ENCODE peak calls at places on chromosomes 6 and 20, in five cellular contexts. One of them, this sample, is unnamed.

GRCh38 chr6:122871079-122871478 is 82.0 kb downstream of the SMPDL3A start:
- DNase-seq in IMR-90: no peak
- DNase-seq in endodermal cell: no peak
- DNase-seq in AG04450: no peak
- DNase-seq in tibial artery: no peak
- DNase-seq in this sample: no peak

GRCh38 chr6:2110504-2110903 is 134.9 kb downstream of the GMDS start:
- DNase-seq in IMR-90: peak; percentile 6
- DNase-seq in endodermal cell: no peak
- DNase-seq in AG04450: no peak
- DNase-seq in tibial artery: peak; percentile 87
- DNase-seq in this sample: no peak

GRCh38 chr6:92122746-92123145 is 1296.6 kb downstream of the EPHA7 start:
- DNase-seq in IMR-90: peak; percentile 1
- DNase-seq in endodermal cell: no peak
- DNase-seq in AG04450: no peak
- DNase-seq in tibial artery: no peak
- DNase-seq in this sample: no peak

GRCh38 chr20:58131111-58131510 is 97.3 kb downstream of the ANKRD60 start:
- DNase-seq in IMR-90: no peak
- DNase-seq in endodermal cell: no peak
- DNase-seq in AG04450: no peak
- DNase-seq in tibial artery: peak; percentile 58
- DNase-seq in this sample: no peak

GRCh38 chr6:51529240-51529639 is 558.2 kb downstream of the PKHD1 start:
- DNase-seq in IMR-90: no peak
- DNase-seq in endodermal cell: no peak
- DNase-seq in AG04450: no peak
- DNase-seq in tibial artery: no peak
- DNase-seq in this sample: no peak

GRCh38 chr20:24502184-24502583 is 32.8 kb downstream of the SYNDIG1 start:
- DNase-seq in IMR-90: peak; percentile 59
- DNase-seq in endodermal cell: no peak
- DNase-seq in AG04450: no peak
- DNase-seq in tibial artery: peak; percentile 87
- DNase-seq in this sample: no peak

GRCh38 chr20:33257237-33257636 is 21.4 kb downstream of the BPIFA1 start:
- DNase-seq in IMR-90: no peak
- DNase-seq in endodermal cell: peak; percentile 32
- DNase-seq in AG04450: no peak
- DNase-seq in tibial artery: peak; percentile 11
- DNase-seq in this sample: no peak

GRCh38 chr20:34994509-34995131 is 39.0 kb downstream of the MYH7B start:
- DNase-seq in IMR-90: no peak
- DNase-seq in endodermal cell: no peak
- DNase-seq in AG04450: no peak
- DNase-seq in tibial artery: no peak
- DNase-seq in this sample: no peak

GRCh38 chr6:21500894-21501293 is 92.7 kb upstream of the SOX4 start:
- DNase-seq in IMR-90: no peak
- DNase-seq in endodermal cell: no peak
- DNase-seq in AG04450: no peak
- DNase-seq in tibial artery: no peak
- DNase-seq in this sample: no peak

GRCh38 chr20:9660236-9660868 is 146.0 kb downstream of the LAMP5 start:
- DNase-seq in IMR-90: peak; percentile 20
- DNase-seq in endodermal cell: peak; percentile 82
- DNase-seq in AG04450: no peak
- DNase-seq in tibial artery: no peak
- DNase-seq in this sample: no peak

GRCh38 chr20:50715694-50716093 is 15.7 kb upstream of the PARD6B start:
- DNase-seq in IMR-90: no peak
- DNase-seq in endodermal cell: no peak
- DNase-seq in AG04450: no peak
- DNase-seq in tibial artery: peak; percentile 20
- DNase-seq in this sample: no peak

GRCh38 chr6:35727206-35727934 is 9.5 kb upstream of the ARMC12 start:
- DNase-seq in IMR-90: peak; percentile 60
- DNase-seq in endodermal cell: peak; percentile 89
- DNase-seq in AG04450: no peak
- DNase-seq in tibial artery: peak; percentile 98
- DNase-seq in this sample: no peak

GRCh38 chr6:151292974-151293373 is 53.2 kb downstream of the AKAP12 start:
- DNase-seq in IMR-90: peak; percentile 88
- DNase-seq in endodermal cell: no peak
- DNase-seq in AG04450: peak; percentile 52
- DNase-seq in tibial artery: no peak
- DNase-seq in this sample: no peak

GRCh38 chr6:170164271-170164900 is 126.5 kb downstream of the DLL1 start:
- DNase-seq in IMR-90: no peak
- DNase-seq in endodermal cell: peak; percentile 37
- DNase-seq in AG04450: no peak
- DNase-seq in tibial artery: no peak
- DNase-seq in this sample: no peak

GRCh38 chr6:225121-225721 is 67.1 kb upstream of the DUSP22 start:
- DNase-seq in IMR-90: no peak
- DNase-seq in endodermal cell: peak; percentile 33
- DNase-seq in AG04450: no peak
- DNase-seq in tibial artery: no peak
- DNase-seq in this sample: no peak

GRCh38 chr6:150029749-150030148 is 4.4 kb upstream of the RAET1L start:
- DNase-seq in IMR-90: no peak
- DNase-seq in endodermal cell: peak; percentile 49
- DNase-seq in AG04450: no peak
- DNase-seq in tibial artery: no peak
- DNase-seq in this sample: no peak

GRCh38 chr20:31653573-31653972 is 15.9 kb downstream of the COX4I2 start:
- DNase-seq in IMR-90: no peak
- DNase-seq in endodermal cell: no peak
- DNase-seq in AG04450: no peak
- DNase-seq in tibial artery: no peak
- DNase-seq in this sample: no peak

DNA sequence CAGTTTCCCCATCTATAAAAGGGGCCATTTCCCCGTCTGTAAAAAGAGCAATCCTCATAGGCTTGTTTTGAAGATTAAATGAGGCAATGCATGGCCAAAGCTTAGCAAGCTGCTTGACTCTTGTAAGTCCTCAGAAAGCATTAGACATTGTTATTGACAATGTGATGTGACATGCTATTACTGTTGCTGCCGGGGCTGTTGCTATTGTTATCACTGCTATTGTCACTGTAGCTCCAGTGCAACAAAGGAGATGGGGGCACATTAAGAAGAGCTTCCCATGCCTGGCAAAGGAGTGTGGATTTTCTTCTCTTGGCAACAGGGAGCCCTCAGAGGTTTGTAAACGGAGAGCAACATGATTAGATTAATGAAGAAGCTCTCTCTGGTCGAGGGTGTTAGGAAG is 33.2 kb upstream of the FAM83D start:
- DNase-seq in IMR-90: no peak
- DNase-seq in endodermal cell: no peak
- DNase-seq in AG04450: no peak
- DNase-seq in tibial artery: no peak
- DNase-seq in this sample: no peak
- H3K4me3 ChIP-seq in IMR-90: no peak overlapping the region
- H3K4me3 ChIP-seq in endodermal cell: no peak overlapping the region
- H3K4me3 ChIP-seq in AG04450: no peak overlapping the region
- H3K4me3 ChIP-seq in tibial artery: no peak overlapping the region
- H3K4me3 ChIP-seq in this sample: no peak overlapping the region

GRCh38 chr6:167907837-167908681 is 81.3 kb downstream of the AFDN start:
- DNase-seq in IMR-90: peak; percentile 28
- DNase-seq in endodermal cell: no peak
- DNase-seq in AG04450: no peak
- DNase-seq in tibial artery: no peak
- DNase-seq in this sample: no peak
- TF ChIP-seq CTCF in IMR-90: peak; percentile 48
- TF ChIP-seq CTCF in endodermal cell: peak; percentile 69
- TF ChIP-seq CTCF in AG04450: peak; percentile 55
- TF ChIP-seq CTCF in tibial artery: peak; percentile 33
- TF ChIP-seq CTCF in this sample: peak; percentile 58

DNA sequence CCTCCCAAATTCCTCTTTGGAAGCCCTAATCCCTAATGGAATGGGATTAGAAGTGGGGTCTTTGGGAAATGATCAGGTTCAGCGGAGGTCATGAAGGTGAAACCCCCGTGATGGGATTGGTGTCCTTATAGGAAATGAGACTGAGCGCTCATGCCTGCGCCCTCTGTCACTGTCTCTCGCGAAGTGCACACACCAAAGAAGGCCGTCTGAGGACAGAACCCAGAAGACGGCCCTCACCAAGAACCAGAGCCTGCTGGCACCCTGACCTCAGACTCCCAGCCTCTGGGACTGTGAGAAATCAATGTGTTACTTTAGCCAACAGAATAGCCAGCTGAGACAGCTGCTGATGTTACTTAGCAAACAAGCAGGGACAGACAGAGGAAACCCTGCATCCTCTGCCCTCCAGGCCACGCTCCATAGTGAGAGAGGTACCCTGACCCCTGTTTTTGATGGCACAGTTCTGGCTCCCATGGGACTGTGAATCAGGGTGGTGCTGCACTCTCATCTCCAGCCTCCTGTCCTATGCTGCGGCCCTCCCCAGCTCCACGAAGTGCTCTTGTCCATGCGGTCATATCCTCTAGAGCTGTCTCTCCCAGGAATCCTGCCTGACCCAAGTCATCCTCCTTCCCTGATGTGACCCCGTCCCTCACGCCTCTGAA is 369.3 kb downstream of the ZFAND3 start:
- DNase-seq in IMR-90: no peak
- DNase-seq in endodermal cell: no peak
- DNase-seq in AG04450: no peak
- DNase-seq in tibial artery: no peak
- DNase-seq in this sample: no peak
- H3K4me3 ChIP-seq in IMR-90: no peak overlapping the region
- H3K4me3 ChIP-seq in endodermal cell: no peak overlapping the region
- H3K4me3 ChIP-seq in AG04450: no peak overlapping the region
- H3K4me3 ChIP-seq in tibial artery: no peak overlapping the region
- H3K4me3 ChIP-seq in this sample: no peak overlapping the region

GRCh38 chr6:40727272-40727671 is 140.1 kb upstream of the LRFN2 start:
- DNase-seq in IMR-90: no peak
- DNase-seq in endodermal cell: peak; percentile 64
- DNase-seq in AG04450: no peak
- DNase-seq in tibial artery: no peak
- DNase-seq in this sample: no peak
- TF ChIP-seq CTCF in IMR-90: no peak
- TF ChIP-seq CTCF in endodermal cell: peak; percentile 64
- TF ChIP-seq CTCF in AG04450: no peak
- TF ChIP-seq CTCF in tibial artery: no peak
- TF ChIP-seq CTCF in this sample: no peak

GRCh38 chr6:118935331-118935668 is 341 bp upstream of the MCM9 start:
- DNase-seq in IMR-90: no peak
- DNase-seq in endodermal cell: no peak
- DNase-seq in AG04450: no peak
- DNase-seq in tibial artery: no peak
- DNase-seq in this sample: no peak
- H3K4me3 ChIP-seq in IMR-90: peak overlapping the region; percentile 86
- H3K4me3 ChIP-seq in endodermal cell: peak overlapping the region; percentile 85
- H3K4me3 ChIP-seq in AG04450: peak overlapping the region; percentile 83
- H3K4me3 ChIP-seq in tibial artery: peak overlapping the region; percentile 64
- H3K4me3 ChIP-seq in this sample: peak overlapping the region; percentile 79

GRCh38 chr20:11917663-11918062 is at the start of gene BTBD3:
- DNase-seq in IMR-90: peak; percentile 79
- DNase-seq in endodermal cell: no peak
- DNase-seq in AG04450: peak; percentile 29
- DNase-seq in tibial artery: no peak
- DNase-seq in this sample: peak; percentile 9
- TF ChIP-seq CTCF in IMR-90: no peak
- TF ChIP-seq CTCF in endodermal cell: no peak
- TF ChIP-seq CTCF in AG04450: peak; percentile 12
- TF ChIP-seq CTCF in tibial artery: no peak
- TF ChIP-seq CTCF in this sample: no peak

DNA sequence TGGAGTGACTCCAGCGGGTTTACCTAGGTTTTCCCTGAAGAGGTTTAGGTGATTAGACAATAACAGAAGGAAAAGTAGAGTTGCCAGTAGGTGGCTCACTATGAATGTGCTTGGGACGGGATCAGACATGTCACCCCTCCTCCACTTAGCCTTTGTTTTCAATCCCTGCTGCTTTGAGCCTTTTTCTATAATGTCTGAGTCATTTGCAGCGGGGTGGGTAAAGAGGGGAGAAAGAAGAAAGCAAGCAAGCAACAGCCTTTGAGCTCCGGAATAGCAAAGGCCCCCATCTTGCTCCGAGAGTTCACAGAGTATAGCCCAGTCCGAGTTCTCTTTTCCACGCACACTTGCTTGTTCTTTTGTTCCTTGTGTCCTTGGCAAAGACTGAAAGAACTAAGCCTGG is 129.1 kb downstream of the PACRG start:
- DNase-seq in IMR-90: peak; percentile 60
- DNase-seq in endodermal cell: peak; percentile 81
- DNase-seq in AG04450: peak; percentile 54
- DNase-seq in tibial artery: no peak
- DNase-seq in this sample: peak; percentile 57
- H3K4me3 ChIP-seq in IMR-90: peak overlapping the region; percentile 22
- H3K4me3 ChIP-seq in endodermal cell: peak overlapping the region; percentile 75
- H3K4me3 ChIP-seq in AG04450: peak overlapping the region; percentile 28
- H3K4me3 ChIP-seq in tibial artery: no peak overlapping the region
- H3K4me3 ChIP-seq in this sample: peak overlapping the region; percentile 42

GRCh38 chr20:48189177-48189576 is 403.9 kb upstream of the SULF2 start:
- DNase-seq in IMR-90: no peak
- DNase-seq in endodermal cell: peak; percentile 69
- DNase-seq in AG04450: no peak
- DNase-seq in tibial artery: no peak
- DNase-seq in this sample: no peak
- TF ChIP-seq CTCF in IMR-90: no peak
- TF ChIP-seq CTCF in endodermal cell: peak; percentile 68
- TF ChIP-seq CTCF in AG04450: peak; percentile 22
- TF ChIP-seq CTCF in tibial artery: no peak
- TF ChIP-seq CTCF in this sample: peak; percentile 57

DNA sequence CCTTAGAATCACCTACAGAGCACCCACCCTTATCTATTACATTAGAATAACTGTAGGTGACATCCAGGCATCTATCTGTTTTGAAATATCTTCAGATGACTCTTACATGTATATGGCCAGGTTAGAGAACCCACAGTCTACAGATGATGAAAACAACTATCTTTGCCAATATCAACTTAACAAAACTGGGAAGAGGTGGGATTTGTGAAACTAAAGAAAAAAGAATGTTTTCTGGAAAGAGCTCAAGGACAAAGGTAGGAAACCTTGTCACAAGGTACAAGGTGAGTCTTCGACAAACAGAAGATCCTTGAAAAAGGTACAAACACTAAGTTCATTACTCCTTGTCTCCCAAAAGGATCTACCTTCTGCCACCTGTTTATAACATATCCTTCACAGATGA is 47.0 kb upstream of the DST start:
- DNase-seq in IMR-90: no peak
- DNase-seq in endodermal cell: no peak
- DNase-seq in AG04450: no peak
- DNase-seq in tibial artery: no peak
- DNase-seq in this sample: no peak
- H3K4me3 ChIP-seq in IMR-90: no peak overlapping the region
- H3K4me3 ChIP-seq in endodermal cell: no peak overlapping the region
- H3K4me3 ChIP-seq in AG04450: no peak overlapping the region
- H3K4me3 ChIP-seq in tibial artery: peak overlapping the region; percentile 10
- H3K4me3 ChIP-seq in this sample: no peak overlapping the region